ENCODE peak calls at places on chromosomes 5 and 9, in seven cellular contexts. One of them, this sample, is unnamed.

GRCh38 chr9:134950404-134950760 is 32.7 kb upstream of the FCN1 start:
- DNase-seq in activated CD4-positive, alpha-beta T cell treated with anti-CD3 and anti-CD28 coated beads, Interleukin-2, amount 50 U/mL, for 1 hour: no peak
- DNase-seq in NCI-H1092 treated with DMSO at 0.1 percent for 48 hours: no peak
- DNase-seq in transverse colon: no peak
- DNase-seq in left lobe of liver: no peak
- DNase-seq in type B pancreatic cell: no peak
- DNase-seq in ecto neural progenitor cell: no peak
- DNase-seq in this sample: no peak

GRCh38 chr5:135243194-135244191 is 155.5 kb downstream of the MACROH2A1 start:
- DNase-seq in activated CD4-positive, alpha-beta T cell treated with anti-CD3 and anti-CD28 coated beads, Interleukin-2, amount 50 U/mL, for 1 hour: no peak
- DNase-seq in NCI-H1092 treated with DMSO at 0.1 percent for 48 hours: no peak
- DNase-seq in transverse colon: peak; percentile 55
- DNase-seq in left lobe of liver: peak; percentile 40
- DNase-seq in type B pancreatic cell: peak; percentile 74
- DNase-seq in ecto neural progenitor cell: peak; percentile 40
- DNase-seq in this sample: peak; percentile 43

GRCh38 chr9:4585135-4585534 is 77.0 kb upstream of the PLPP6 start:
- DNase-seq in activated CD4-positive, alpha-beta T cell treated with anti-CD3 and anti-CD28 coated beads, Interleukin-2, amount 50 U/mL, for 1 hour: no peak
- DNase-seq in NCI-H1092 treated with DMSO at 0.1 percent for 48 hours: no peak
- DNase-seq in transverse colon: no peak
- DNase-seq in left lobe of liver: no peak
- DNase-seq in type B pancreatic cell: no peak
- DNase-seq in ecto neural progenitor cell: no peak
- DNase-seq in this sample: no peak

GRCh38 chr9:682633-683508 is 158.6 kb upstream of the DMRT1 start:
- DNase-seq in activated CD4-positive, alpha-beta T cell treated with anti-CD3 and anti-CD28 coated beads, Interleukin-2, amount 50 U/mL, for 1 hour: no peak
- DNase-seq in NCI-H1092 treated with DMSO at 0.1 percent for 48 hours: no peak
- DNase-seq in transverse colon: peak; percentile 58
- DNase-seq in left lobe of liver: peak; percentile 92
- DNase-seq in type B pancreatic cell: no peak
- DNase-seq in ecto neural progenitor cell: no peak
- DNase-seq in this sample: no peak

GRCh38 chr9:14687042-14687719 is 6.1 kb downstream of the ZDHHC21 start:
- DNase-seq in activated CD4-positive, alpha-beta T cell treated with anti-CD3 and anti-CD28 coated beads, Interleukin-2, amount 50 U/mL, for 1 hour: no peak
- DNase-seq in NCI-H1092 treated with DMSO at 0.1 percent for 48 hours: no peak
- DNase-seq in transverse colon: no peak
- DNase-seq in left lobe of liver: no peak
- DNase-seq in type B pancreatic cell: no peak
- DNase-seq in ecto neural progenitor cell: no peak
- DNase-seq in this sample: no peak

GRCh38 chr9:35652829-35653209 is 2.1 kb upstream of the SIT1 start:
- DNase-seq in activated CD4-positive, alpha-beta T cell treated with anti-CD3 and anti-CD28 coated beads, Interleukin-2, amount 50 U/mL, for 1 hour: no peak
- DNase-seq in NCI-H1092 treated with DMSO at 0.1 percent for 48 hours: no peak
- DNase-seq in transverse colon: peak; percentile 47
- DNase-seq in left lobe of liver: no peak
- DNase-seq in type B pancreatic cell: no peak
- DNase-seq in ecto neural progenitor cell: no peak
- DNase-seq in this sample: no peak

GRCh38 chr9:83106272-83106671 is 43.3 kb upstream of the RASEF start:
- DNase-seq in activated CD4-positive, alpha-beta T cell treated with anti-CD3 and anti-CD28 coated beads, Interleukin-2, amount 50 U/mL, for 1 hour: no peak
- DNase-seq in NCI-H1092 treated with DMSO at 0.1 percent for 48 hours: no peak
- DNase-seq in transverse colon: no peak
- DNase-seq in left lobe of liver: no peak
- DNase-seq in type B pancreatic cell: no peak
- DNase-seq in ecto neural progenitor cell: no peak
- DNase-seq in this sample: no peak

GRCh38 chr9:116073826-116074225 is 79.8 kb upstream of the PAPPA start:
- DNase-seq in activated CD4-positive, alpha-beta T cell treated with anti-CD3 and anti-CD28 coated beads, Interleukin-2, amount 50 U/mL, for 1 hour: no peak
- DNase-seq in NCI-H1092 treated with DMSO at 0.1 percent for 48 hours: no peak
- DNase-seq in transverse colon: no peak
- DNase-seq in left lobe of liver: no peak
- DNase-seq in type B pancreatic cell: no peak
- DNase-seq in ecto neural progenitor cell: no peak
- DNase-seq in this sample: no peak

GRCh38 chr9:136203406-136204085 is 1.4 kb downstream of the LHX3 start:
- DNase-seq in activated CD4-positive, alpha-beta T cell treated with anti-CD3 and anti-CD28 coated beads, Interleukin-2, amount 50 U/mL, for 1 hour: no peak
- DNase-seq in NCI-H1092 treated with DMSO at 0.1 percent for 48 hours: no peak
- DNase-seq in transverse colon: no peak
- DNase-seq in left lobe of liver: no peak
- DNase-seq in type B pancreatic cell: no peak
- DNase-seq in ecto neural progenitor cell: no peak
- DNase-seq in this sample: no peak

GRCh38 chr5:129082225-129083136 is 12.1 kb upstream of the ISOC1 start:
- DNase-seq in activated CD4-positive, alpha-beta T cell treated with anti-CD3 and anti-CD28 coated beads, Interleukin-2, amount 50 U/mL, for 1 hour: no peak
- DNase-seq in NCI-H1092 treated with DMSO at 0.1 percent for 48 hours: no peak
- DNase-seq in transverse colon: no peak
- DNase-seq in left lobe of liver: no peak
- DNase-seq in type B pancreatic cell: no peak
- DNase-seq in ecto neural progenitor cell: no peak
- DNase-seq in this sample: no peak

GRCh38 chr5:88675159-88675757 is 207.7 kb downstream of the MEF2C start:
- DNase-seq in activated CD4-positive, alpha-beta T cell treated with anti-CD3 and anti-CD28 coated beads, Interleukin-2, amount 50 U/mL, for 1 hour: no peak
- DNase-seq in NCI-H1092 treated with DMSO at 0.1 percent for 48 hours: peak; percentile 80
- DNase-seq in transverse colon: no peak
- DNase-seq in left lobe of liver: no peak
- DNase-seq in type B pancreatic cell: no peak
- DNase-seq in ecto neural progenitor cell: no peak
- DNase-seq in this sample: no peak

GRCh38 chr9:33044677-33045282 is 19.7 kb downstream of the DNAJA1 start:
- DNase-seq in activated CD4-positive, alpha-beta T cell treated with anti-CD3 and anti-CD28 coated beads, Interleukin-2, amount 50 U/mL, for 1 hour: no peak
- DNase-seq in NCI-H1092 treated with DMSO at 0.1 percent for 48 hours: peak; percentile 91
- DNase-seq in transverse colon: peak; percentile 48
- DNase-seq in left lobe of liver: peak; percentile 64
- DNase-seq in type B pancreatic cell: no peak
- DNase-seq in ecto neural progenitor cell: no peak
- DNase-seq in this sample: no peak

GRCh38 chr9:20364954-20365353 is 257.3 kb downstream of the MLLT3 start:
- DNase-seq in activated CD4-positive, alpha-beta T cell treated with anti-CD3 and anti-CD28 coated beads, Interleukin-2, amount 50 U/mL, for 1 hour: no peak
- DNase-seq in NCI-H1092 treated with DMSO at 0.1 percent for 48 hours: no peak
- DNase-seq in transverse colon: no peak
- DNase-seq in left lobe of liver: no peak
- DNase-seq in type B pancreatic cell: no peak
- DNase-seq in ecto neural progenitor cell: no peak
- DNase-seq in this sample: no peak

GRCh38 chr5:134526483-134527155 is 1.1 kb downstream of the JADE2 start:
- DNase-seq in activated CD4-positive, alpha-beta T cell treated with anti-CD3 and anti-CD28 coated beads, Interleukin-2, amount 50 U/mL, for 1 hour: peak; percentile 58
- DNase-seq in NCI-H1092 treated with DMSO at 0.1 percent for 48 hours: no peak
- DNase-seq in transverse colon: peak; percentile 87
- DNase-seq in left lobe of liver: peak; percentile 83
- DNase-seq in type B pancreatic cell: peak; percentile 83
- DNase-seq in ecto neural progenitor cell: peak; percentile 86
- DNase-seq in this sample: no peak

GRCh38 chr9:84207443-84208032 is 133.0 kb downstream of the SLC28A3 start:
- DNase-seq in activated CD4-positive, alpha-beta T cell treated with anti-CD3 and anti-CD28 coated beads, Interleukin-2, amount 50 U/mL, for 1 hour: no peak
- DNase-seq in NCI-H1092 treated with DMSO at 0.1 percent for 48 hours: no peak
- DNase-seq in transverse colon: no peak
- DNase-seq in left lobe of liver: no peak
- DNase-seq in type B pancreatic cell: no peak
- DNase-seq in ecto neural progenitor cell: no peak
- DNase-seq in this sample: no peak

GRCh38 chr9:133499130-133499891 is 20.4 kb upstream of the SLC2A6 start:
- DNase-seq in activated CD4-positive, alpha-beta T cell treated with anti-CD3 and anti-CD28 coated beads, Interleukin-2, amount 50 U/mL, for 1 hour: no peak
- DNase-seq in NCI-H1092 treated with DMSO at 0.1 percent for 48 hours: no peak
- DNase-seq in transverse colon: no peak
- DNase-seq in left lobe of liver: no peak
- DNase-seq in type B pancreatic cell: no peak
- DNase-seq in ecto neural progenitor cell: no peak
- DNase-seq in this sample: no peak

GRCh38 chr9:116096853-116097252 is 56.7 kb upstream of the PAPPA start:
- DNase-seq in activated CD4-positive, alpha-beta T cell treated with anti-CD3 and anti-CD28 coated beads, Interleukin-2, amount 50 U/mL, for 1 hour: no peak
- DNase-seq in NCI-H1092 treated with DMSO at 0.1 percent for 48 hours: no peak
- DNase-seq in transverse colon: no peak
- DNase-seq in left lobe of liver: no peak
- DNase-seq in type B pancreatic cell: no peak
- DNase-seq in ecto neural progenitor cell: no peak
- DNase-seq in this sample: no peak

GRCh38 chr5:178145965-178146820 is 7.5 kb downstream of the NHP2 start:
- DNase-seq in activated CD4-positive, alpha-beta T cell treated with anti-CD3 and anti-CD28 coated beads, Interleukin-2, amount 50 U/mL, for 1 hour: peak; percentile 79
- DNase-seq in NCI-H1092 treated with DMSO at 0.1 percent for 48 hours: peak; percentile 14
- DNase-seq in transverse colon: peak; percentile 79
- DNase-seq in left lobe of liver: peak; percentile 73
- DNase-seq in type B pancreatic cell: no peak
- DNase-seq in ecto neural progenitor cell: peak; percentile 80
- DNase-seq in this sample: no peak

GRCh38 chr9:129174724-129175514 is 3.1 kb downstream of the IER5L start:
- DNase-seq in activated CD4-positive, alpha-beta T cell treated with anti-CD3 and anti-CD28 coated beads, Interleukin-2, amount 50 U/mL, for 1 hour: peak; percentile 13
- DNase-seq in NCI-H1092 treated with DMSO at 0.1 percent for 48 hours: peak; percentile 9
- DNase-seq in transverse colon: peak; percentile 80
- DNase-seq in left lobe of liver: peak; percentile 78
- DNase-seq in type B pancreatic cell: no peak
- DNase-seq in ecto neural progenitor cell: peak; percentile 80
- DNase-seq in this sample: no peak

GRCh38 chr5:149411738-149412519 is 32.8 kb upstream of the IL17B start:
- DNase-seq in activated CD4-positive, alpha-beta T cell treated with anti-CD3 and anti-CD28 coated beads, Interleukin-2, amount 50 U/mL, for 1 hour: no peak
- DNase-seq in NCI-H1092 treated with DMSO at 0.1 percent for 48 hours: no peak
- DNase-seq in transverse colon: no peak
- DNase-seq in left lobe of liver: no peak
- DNase-seq in type B pancreatic cell: no peak
- DNase-seq in ecto neural progenitor cell: no peak
- DNase-seq in this sample: no peak

GRCh38 chr5:54357371-54358058 is 47.1 kb upstream of the ARL15 start:
- DNase-seq in activated CD4-positive, alpha-beta T cell treated with anti-CD3 and anti-CD28 coated beads, Interleukin-2, amount 50 U/mL, for 1 hour: no peak
- DNase-seq in NCI-H1092 treated with DMSO at 0.1 percent for 48 hours: peak; percentile 69
- DNase-seq in transverse colon: no peak
- DNase-seq in left lobe of liver: no peak
- DNase-seq in type B pancreatic cell: no peak
- DNase-seq in ecto neural progenitor cell: no peak
- DNase-seq in this sample: no peak

GRCh38 chr9:36485647-36486453 is 85.8 kb upstream of the RNF38 start:
- DNase-seq in activated CD4-positive, alpha-beta T cell treated with anti-CD3 and anti-CD28 coated beads, Interleukin-2, amount 50 U/mL, for 1 hour: no peak
- DNase-seq in NCI-H1092 treated with DMSO at 0.1 percent for 48 hours: no peak
- DNase-seq in transverse colon: peak; percentile 26
- DNase-seq in left lobe of liver: no peak
- DNase-seq in type B pancreatic cell: no peak
- DNase-seq in ecto neural progenitor cell: no peak
- DNase-seq in this sample: no peak

GRCh38 chr9:15722888-15723287 is 170.0 kb downstream of the CCDC171 start:
- DNase-seq in activated CD4-positive, alpha-beta T cell treated with anti-CD3 and anti-CD28 coated beads, Interleukin-2, amount 50 U/mL, for 1 hour: no peak
- DNase-seq in NCI-H1092 treated with DMSO at 0.1 percent for 48 hours: no peak
- DNase-seq in transverse colon: no peak
- DNase-seq in left lobe of liver: no peak
- DNase-seq in type B pancreatic cell: no peak
- DNase-seq in ecto neural progenitor cell: peak; percentile 56
- DNase-seq in this sample: no peak

GRCh38 chr5:180156141-180156540 is 52.9 kb downstream of the RASGEF1C start:
- DNase-seq in activated CD4-positive, alpha-beta T cell treated with anti-CD3 and anti-CD28 coated beads, Interleukin-2, amount 50 U/mL, for 1 hour: no peak
- DNase-seq in NCI-H1092 treated with DMSO at 0.1 percent for 48 hours: no peak
- DNase-seq in transverse colon: peak; percentile 4
- DNase-seq in left lobe of liver: peak; percentile 12
- DNase-seq in type B pancreatic cell: peak; percentile 52
- DNase-seq in ecto neural progenitor cell: no peak
- DNase-seq in this sample: no peak

GRCh38 chr9:82495884-82496777 is 507.6 kb downstream of the SPATA31D1 start:
- DNase-seq in activated CD4-positive, alpha-beta T cell treated with anti-CD3 and anti-CD28 coated beads, Interleukin-2, amount 50 U/mL, for 1 hour: no peak
- DNase-seq in NCI-H1092 treated with DMSO at 0.1 percent for 48 hours: no peak
- DNase-seq in transverse colon: no peak
- DNase-seq in left lobe of liver: no peak
- DNase-seq in type B pancreatic cell: no peak
- DNase-seq in ecto neural progenitor cell: no peak
- DNase-seq in this sample: no peak

GRCh38 chr5:39092581-39093350 is 18.6 kb upstream of the RICTOR start:
- DNase-seq in activated CD4-positive, alpha-beta T cell treated with anti-CD3 and anti-CD28 coated beads, Interleukin-2, amount 50 U/mL, for 1 hour: no peak
- DNase-seq in NCI-H1092 treated with DMSO at 0.1 percent for 48 hours: no peak
- DNase-seq in transverse colon: no peak
- DNase-seq in left lobe of liver: no peak
- DNase-seq in type B pancreatic cell: no peak
- DNase-seq in ecto neural progenitor cell: no peak
- DNase-seq in this sample: no peak

GRCh38 chr9:129225815-129226214 is 47.8 kb upstream of the IER5L start:
- DNase-seq in activated CD4-positive, alpha-beta T cell treated with anti-CD3 and anti-CD28 coated beads, Interleukin-2, amount 50 U/mL, for 1 hour: peak; percentile 25
- DNase-seq in NCI-H1092 treated with DMSO at 0.1 percent for 48 hours: no peak
- DNase-seq in transverse colon: peak; percentile 60
- DNase-seq in left lobe of liver: peak; percentile 55
- DNase-seq in type B pancreatic cell: peak; percentile 80
- DNase-seq in ecto neural progenitor cell: peak; percentile 83
- DNase-seq in this sample: no peak

GRCh38 chr9:137023157-137023556 is 4.9 kb downstream of the ABCA2 start:
- DNase-seq in activated CD4-positive, alpha-beta T cell treated with anti-CD3 and anti-CD28 coated beads, Interleukin-2, amount 50 U/mL, for 1 hour: no peak
- DNase-seq in NCI-H1092 treated with DMSO at 0.1 percent for 48 hours: no peak
- DNase-seq in transverse colon: no peak
- DNase-seq in left lobe of liver: peak; percentile 85
- DNase-seq in type B pancreatic cell: no peak
- DNase-seq in ecto neural progenitor cell: no peak
- DNase-seq in this sample: no peak

GRCh38 chr9:5876711-5877110 is 14.0 kb upstream of the MLANA start:
- DNase-seq in activated CD4-positive, alpha-beta T cell treated with anti-CD3 and anti-CD28 coated beads, Interleukin-2, amount 50 U/mL, for 1 hour: no peak
- DNase-seq in NCI-H1092 treated with DMSO at 0.1 percent for 48 hours: no peak
- DNase-seq in transverse colon: no peak
- DNase-seq in left lobe of liver: no peak
- DNase-seq in type B pancreatic cell: no peak
- DNase-seq in ecto neural progenitor cell: no peak
- DNase-seq in this sample: no peak

This sample was measured in vagina.